ENCODE peak calls at places on chromosomes 1 and 21, in seven cellular contexts. T is stomach, V is sigmoid colon, R is transverse colon, F is spleen, M is H1, Z is prostate gland. I is an unnamed sample.

GRCh38 chr1:161198877-161199431 is at the start of gene ADAMTS4:
- DNase-seq in T (peak; percentile 43), V (peak; percentile 89), R (peak; percentile 54), F (peak; percentile 47), M (no peak), Z (no peak), I (no peak)

GRCh38 chr21:29232601-29233541 is 65.9 kb upstream of the BACH1 start:
- DNase-seq in T (no peak), V (no peak), R (no peak), F (no peak), M (no peak), Z (no peak), I (no peak)

GRCh38 chr1:64960731-64961130 is 5.6 kb downstream of the JAK1 start:
- DNase-seq in T (no peak), V (no peak), R (no peak), F (no peak), M (no peak), Z (no peak), I (no peak)

GRCh38 chr1:107617921-107618320 is 347.1 kb downstream of the VAV3 start:
- DNase-seq in T (no peak), V (no peak), R (no peak), F (no peak), M (no peak), Z (no peak), I (no peak)

GRCh38 chr1:20588634-20589225 is at the start of gene CDA:
- DNase-seq in T (no peak), V (peak; percentile 69), R (peak; percentile 77), F (peak; percentile 82), M (no peak), Z (no peak), I (no peak)

GRCh38 chr1:107532318-107532717 is 391.5 kb downstream of the NTNG1 start:
- DNase-seq in T (peak; percentile 49), V (no peak), R (no peak), F (no peak), M (no peak), Z (no peak), I (no peak)

GRCh38 chr1:155978973-155979429 is 654 bp upstream of the ARHGEF2 start:
- DNase-seq in T (no peak), V (peak; percentile 73), R (peak; percentile 47), F (peak; percentile 79), M (no peak), Z (no peak), I (no peak)

GRCh38 chr1:162151900-162152829 is 82.7 kb downstream of the NOS1AP start:
- DNase-seq in T (peak; percentile 62), V (no peak), R (no peak), F (peak; percentile 76), M (no peak), Z (no peak), I (no peak)

GRCh38 chr1:52288286-52288685 is 77.7 kb downstream of the CC2D1B start:
- DNase-seq in T (no peak), V (no peak), R (no peak), F (no peak), M (no peak), Z (no peak), I (no peak)

GRCh38 chr21:33825898-33826297 is 89.7 kb downstream of the ATP5PO start:
- DNase-seq in T (no peak), V (no peak), R (no peak), F (no peak), M (no peak), Z (no peak), I (no peak)

GRCh38 chr1:185480545-185480944 is 163.5 kb upstream of the IVNS1ABP start:
- DNase-seq in T (no peak), V (no peak), R (no peak), F (no peak), M (no peak), Z (no peak), I (no peak)

GRCh38 chr21:32143222-32143939 is 135.5 kb downstream of the MIS18A start:
- DNase-seq in T (no peak), V (peak; percentile 71), R (no peak), F (no peak), M (no peak), Z (no peak), I (peak; percentile 85)

GRCh38 chr1:18197299-18197698 is 89.7 kb downstream of the IGSF21 start:
- DNase-seq in T (no peak), V (no peak), R (no peak), F (no peak), M (no peak), Z (no peak), I (no peak)
- H3K27me3 ChIP-seq in T (peaks cover 72% of the 10 kb centered on the region), V (peaks cover 9% of the 10 kb centered on the region), R (peaks cover 51% of the 10 kb centered on the region), F (no peaks in the 10 kb centered on the region), M (no peaks in the 10 kb centered on the region), Z (peaks cover 11% of the 10 kb centered on the region), I (peaks cover 61% of the 10 kb centered on the region)

GRCh38 chr1:149899460-149900284 is at the start of gene BOLA1:
- DNase-seq in T (peak; percentile 93), V (peak; percentile 97), R (peak; percentile 94), F (peak; percentile 98), M (peak; percentile 87), Z (peak; percentile 95), I (peak; percentile 95)
- TF ChIP-seq POLR2A in T (no peak), V (peak; percentile 87), R (peak; percentile 84), F (no peak), M (peak; percentile 80), Z (peak; percentile 80), I (no peak)

GRCh38 chr1:201889092-201889968 is 632 bp downstream of the SHISA4 start:
- DNase-seq in T (no peak), V (peak; percentile 76), R (no peak), F (peak; percentile 75), M (no peak), Z (no peak), I (no peak)

GRCh38 chr1:201886103-201886885 is 2.4 kb upstream of the SHISA4 start:
- DNase-seq in T (no peak), V (no peak), R (no peak), F (peak; percentile 23), M (no peak), Z (no peak), I (peak; percentile 35)

GRCh38 chr1:201890223-201890622 is 1.5 kb downstream of the SHISA4 start:
- DNase-seq in T (no peak), V (peak; percentile 68), R (no peak), F (peak; percentile 32), M (no peak), Z (no peak), I (no peak)

GRCh38 chr1:201887116-201887866 is 1.4 kb upstream of the SHISA4 start:
- DNase-seq in T (no peak), V (no peak), R (no peak), F (peak; percentile 30), M (no peak), Z (no peak), I (no peak)

DNA sequence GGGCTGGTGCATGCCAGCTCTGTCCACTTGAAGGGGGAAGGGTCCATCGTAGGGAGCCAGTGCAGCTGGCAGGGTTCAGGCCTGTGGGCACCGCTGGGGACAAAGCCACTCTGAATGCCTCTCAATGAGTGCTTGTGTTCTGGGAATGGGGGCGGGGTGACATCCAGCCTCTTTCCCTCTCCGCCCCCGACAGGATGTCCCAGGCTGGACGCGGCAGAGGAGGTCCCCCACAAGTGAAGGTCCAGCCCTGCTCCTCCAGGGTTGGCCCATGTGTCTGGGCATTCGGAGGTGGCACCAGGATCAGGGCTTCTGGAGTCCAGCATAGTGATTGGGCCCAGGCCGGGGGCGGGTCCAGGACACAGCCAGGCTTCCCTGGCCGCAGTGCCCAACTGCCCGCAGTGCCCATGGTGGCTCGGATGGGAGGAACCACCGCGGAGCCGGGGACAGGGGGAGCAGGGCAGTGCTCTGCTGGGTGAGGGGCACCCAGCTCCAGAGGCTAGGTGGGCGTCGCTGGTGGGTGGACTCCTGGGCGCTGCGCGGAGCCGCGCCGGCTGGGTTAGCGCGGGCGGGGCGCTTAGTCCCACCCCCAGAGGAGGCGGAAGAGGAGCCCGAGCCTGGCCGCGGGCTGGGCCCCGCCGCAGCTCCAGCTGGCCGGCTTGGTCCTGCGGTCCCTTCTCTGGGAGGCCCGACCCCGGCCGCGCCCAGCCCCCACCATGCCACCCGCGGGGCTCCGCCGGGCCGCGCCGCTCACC is at the start of gene SHISA4:
- DNase-seq in T (peak; percentile 83), V (peak; percentile 93), R (peak; percentile 54), F (peak; percentile 88), M (no peak), Z (peak; percentile 59), I (peak; percentile 80)
- TF ChIP-seq POLR2AphosphoS5 in T (peak; percentile 66), V (peak; percentile 48), R (peak; percentile 58), F (peak; percentile 82), M (no peak), Z (peak; percentile 37), I (peak; percentile 23)

DNA sequence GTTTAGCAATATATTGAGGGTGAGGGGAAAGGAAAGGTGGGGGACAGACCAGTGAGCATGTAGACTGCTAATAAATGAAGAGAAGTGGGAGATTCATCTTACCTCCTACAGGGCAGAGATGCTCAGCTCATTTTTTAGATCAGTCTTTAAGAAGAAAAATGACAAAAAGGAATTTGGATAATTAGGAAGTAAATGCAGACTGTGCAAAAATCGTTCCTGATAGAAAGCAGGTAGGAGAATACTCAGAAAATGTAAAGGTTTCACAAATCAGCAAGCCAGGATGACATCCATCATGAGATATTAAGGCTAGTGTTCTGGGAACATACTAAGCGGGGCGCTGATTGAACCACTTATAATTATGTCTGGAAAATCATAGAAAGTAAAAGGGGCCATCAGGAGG is 106.3 kb downstream of the RNF220 start:
- DNase-seq in T (no peak), V (no peak), R (no peak), F (no peak), M (no peak), Z (no peak), I (no peak)
- H3K27me3 ChIP-seq in T (peaks cover 36% of the 10 kb centered on the region), V (peaks cover 29% of the 10 kb centered on the region), R (peaks cover 38% of the 10 kb centered on the region), F (no peaks in the 10 kb centered on the region), M (peaks cover 2% of the 10 kb centered on the region), Z (peaks cover 3% of the 10 kb centered on the region), I (peaks cover 30% of the 10 kb centered on the region)

GRCh38 chr1:159712080-159712479 is 2.3 kb downstream of the CRP start:
- DNase-seq in T (no peak), V (no peak), R (no peak), F (no peak), M (no peak), Z (no peak), I (no peak)
- TF ChIP-seq POLR2A in T (no peak), V (no peak), R (no peak), F (no peak), M (no peak), Z (no peak), I (no peak)